ENCODE peak calls at places on chromosomes 16 and 17, in eight cellular contexts. O, F, X, E, M, C, L and I are unnamed samples.

GRCh38 chr16:66717112-66717675 is 20.7 kb upstream of the CMTM4 start:
- DNase-seq in O (peak), F (no peak), X (peak), E (no peak), M (no peak), C (no peak), L (no peak), I (no peak)

GRCh38 chr16:70689035-70689969 is 3.4 kb upstream of the MTSS2 start:
- DNase-seq in O (no peak), F (no peak), X (no peak), E (no peak), M (peak), C (no peak), L (no peak), I (no peak)

GRCh38 chr17:44203731-44204452 is 4.2 kb upstream of the ATXN7L3 start:
- DNase-seq in O (no peak), F (peak), X (peak), E (no peak), M (no peak), C (peak), L (no peak), I (no peak)

GRCh38 chr16:297832-298231 is 14.9 kb downstream of the PDIA2 start:
- DNase-seq in O (no peak), F (no peak), X (no peak), E (no peak), M (no peak), C (no peak), L (no peak), I (no peak)

GRCh38 chr16:85419503-85420408 is 193.4 kb upstream of the GSE1 start:
- DNase-seq in O (no peak), F (no peak), X (no peak), E (no peak), M (no peak), C (no peak), L (no peak), I (no peak)

GRCh38 chr17:20919990-20920812 is 122.6 kb downstream of the USP22 start:
- DNase-seq in O (no peak), F (no peak), X (no peak), E (no peak), M (no peak), C (no peak), L (no peak), I (no peak)

GRCh38 chr16:66134875-66135274 is 231.6 kb upstream of the CDH5 start:
- DNase-seq in O (no peak), F (no peak), X (no peak), E (no peak), M (no peak), C (no peak), L (no peak), I (no peak)

GRCh38 chr17:78946631-78947030 is 21.4 kb upstream of the TIMP2 start:
- DNase-seq in O (no peak), F (no peak), X (no peak), E (no peak), M (no peak), C (no peak), L (no peak), I (no peak)

GRCh38 chr17:58006563-58006923 is 503 bp downstream of the SRSF1 start:
- DNase-seq in O (peak), F (peak), X (peak), E (peak), M (peak), C (peak), L (peak), I (peak)

GRCh38 chr17:8068736-8069586 is 18.6 kb downstream of the ALOX12B start:
- DNase-seq in O (no peak), F (no peak), X (no peak), E (no peak), M (no peak), C (no peak), L (no peak), I (no peak)

GRCh38 chr17:77495575-77495974 is 354.8 kb downstream of the SEC14L1 start:
- DNase-seq in O (no peak), F (no peak), X (no peak), E (no peak), M (no peak), C (no peak), L (no peak), I (no peak)

GRCh38 chr16:31427441-31428276 is 501 bp downstream of the COX6A2 start:
- DNase-seq in O (peak), F (no peak), X (peak), E (peak), M (peak), C (no peak), L (peak), I (peak)

GRCh38 chr16:83779881-83780280 is 27.9 kb upstream of the HSBP1 start:
- DNase-seq in O (no peak), F (no peak), X (no peak), E (no peak), M (no peak), C (no peak), L (no peak), I (no peak)

GRCh38 chr17:40422990-40423611 is 5.4 kb upstream of the TOP2A start:
- DNase-seq in O (no peak), F (no peak), X (no peak), E (no peak), M (no peak), C (peak), L (no peak), I (no peak)

GRCh38 chr17:7408341-7408740 is 696 bp downstream of the NLGN2 start:
- DNase-seq in O (no peak), F (no peak), X (no peak), E (no peak), M (no peak), C (no peak), L (no peak), I (no peak)

GRCh38 chr17:39676198-39676819 is 8.1 kb downstream of the PNMT start:
- DNase-seq in O (no peak), F (no peak), X (peak), E (no peak), M (peak), C (no peak), L (no peak), I (no peak)

GRCh38 chr16:2858245-2859025 is 465 bp upstream of the PRSS22 start:
- DNase-seq in O (no peak), F (no peak), X (peak), E (no peak), M (no peak), C (no peak), L (no peak), I (no peak)

GRCh38 chr17:64024781-64025731 is 4.6 kb upstream of the ICAM2 start:
- DNase-seq in O (no peak), F (no peak), X (peak), E (peak), M (no peak), C (no peak), L (no peak), I (peak)

GRCh38 chr17:41417576-41418015 is 6.8 kb downstream of the KRT37 start:
- DNase-seq in O (no peak), F (no peak), X (peak), E (no peak), M (no peak), C (peak), L (no peak), I (no peak)

GRCh38 chr17:7582401-7583252 is 1.0 kb upstream of the MPDU1 start:
- DNase-seq in O (no peak), F (no peak), X (no peak), E (no peak), M (no peak), C (no peak), L (no peak), I (no peak)

GRCh38 chr17:56310780-56311179 is 157.5 kb downstream of the ANKFN1 start:
- DNase-seq in O (no peak), F (no peak), X (no peak), E (no peak), M (no peak), C (no peak), L (no peak), I (no peak)

GRCh38 chr16:31569360-31569717 is 41.6 kb downstream of the AHSP start:
- DNase-seq in O (no peak), F (no peak), X (no peak), E (no peak), M (no peak), C (no peak), L (no peak), I (no peak)

GRCh38 chr16:28528463-28528867 is 10.3 kb downstream of the NUPR1 start:
- DNase-seq in O (no peak), F (no peak), X (no peak), E (no peak), M (no peak), C (no peak), L (no peak), I (no peak)

GRCh38 chr17:2406903-2407790 is 6.3 kb upstream of the MNT start:
- DNase-seq in O (no peak), F (no peak), X (peak), E (no peak), M (no peak), C (peak), L (no peak), I (no peak)

GRCh38 chr16:52532384-52532783 is 14.6 kb downstream of the TOX3 start:
- DNase-seq in O (no peak), F (no peak), X (no peak), E (no peak), M (no peak), C (no peak), L (no peak), I (no peak)

GRCh38 chr16:19718624-19718965 is 524 bp downstream of the IQCK start:
- DNase-seq in O (no peak), F (no peak), X (peak), E (no peak), M (no peak), C (peak), L (no peak), I (no peak)

GRCh38 chr16:19127674-19128131 is 13.9 kb downstream of the ITPRIPL2 start:
- DNase-seq in O (no peak), F (no peak), X (no peak), E (no peak), M (no peak), C (no peak), L (no peak), I (no peak)

GRCh38 chr17:81165246-81166032 is at the start of gene PVALEF:
- DNase-seq in O (peak), F (no peak), X (no peak), E (no peak), M (no peak), C (peak), L (no peak), I (no peak)

GRCh38 chr17:83062818-83063671 is 16.4 kb upstream of the METRNL start:
- DNase-seq in O (no peak), F (no peak), X (no peak), E (no peak), M (no peak), C (no peak), L (no peak), I (no peak)

GRCh38 chr17:39485555-39485954 is 24.3 kb downstream of the CDK12 start:
- DNase-seq in O (no peak), F (no peak), X (peak), E (no peak), M (no peak), C (no peak), L (no peak), I (no peak)

GRCh38 chr16:31472559-31473203 is 729 bp downstream of the TGFB1I1 start:
- DNase-seq in O (no peak), F (peak), X (peak), E (peak), M (no peak), C (peak), L (no peak), I (no peak)

GRCh38 chr17:42266918-42267766 is 9.0 kb downstream of the STAT5B start:
- DNase-seq in O (no peak), F (no peak), X (peak), E (peak), M (no peak), C (peak), L (no peak), I (no peak)

GRCh38 chr16:1678500-1679098 is 520 bp downstream of the JPT2 start:
- DNase-seq in O (peak), F (no peak), X (peak), E (peak), M (no peak), C (peak), L (peak), I (peak)

GRCh38 chr16:84689126-84689525 is 10.7 kb upstream of the USP10 start:
- DNase-seq in O (no peak), F (no peak), X (peak), E (no peak), M (no peak), C (no peak), L (no peak), I (no peak)

GRCh38 chr16:79679334-79679733 is 78.8 kb upstream of the MAF start:
- DNase-seq in O (no peak), F (no peak), X (no peak), E (no peak), M (no peak), C (no peak), L (no peak), I (no peak)